ENCODE peak calls at places on chromosomes 12 and 14, in five cellular contexts. B, W, Q, C and A are unnamed samples.

GRCh38 chr12:113757223-113758002 is 208.7 kb downstream of the RBM19 start:
- DNase-seq in B (no peak), W (no peak), Q (no peak), C (no peak), A (no peak)

GRCh38 chr12:53820503-53820902 is 68.7 kb upstream of the CISTR start:
- DNase-seq in C (no peak), W (peak), B (peak), Q (no peak), A (no peak)

GRCh38 chr14:54597795-54598443 is 31.0 kb downstream of the SAMD4A start:
- DNase-seq in W (peak), C (no peak), Q (no peak), B (no peak), A (no peak)

GRCh38 chr14:50122291-50122690 is 5.9 kb upstream of the VCPKMT start:
- DNase-seq in W (no peak), B (no peak), C (no peak), Q (no peak), A (no peak)

GRCh38 chr14:25753130-25753529 is 703.2 kb upstream of the STXBP6 start:
- DNase-seq in C (no peak), B (no peak), Q (no peak), W (no peak), A (no peak)

GRCh38 chr14:104869669-104870367 is 4.8 kb downstream of the CEP170B start:
- DNase-seq in W (no peak), B (no peak), C (no peak), Q (no peak), A (no peak)

GRCh38 chr14:98298481-98299227 is 973.3 kb downstream of the BCL11B start:
- DNase-seq in Q (no peak), W (no peak), C (no peak), B (no peak), A (no peak)

GRCh38 chr14:99520571-99521081 is 39.4 kb downstream of the CCNK start:
- DNase-seq in Q (no peak), W (no peak), B (no peak), C (no peak), A (no peak)

GRCh38 chr12:60042835-60043234 is 447.0 kb downstream of the SLC16A7 start:
- DNase-seq in B (no peak), Q (no peak), W (no peak), C (no peak), A (no peak)

GRCh38 chr12:113819495-113819894 is 146.6 kb downstream of the RBM19 start:
- DNase-seq in B (no peak), Q (no peak), W (no peak), C (no peak), A (no peak)

GRCh38 chr12:78375461-78375860 is 489.1 kb upstream of the SYT1 start:
- DNase-seq in W (no peak), C (no peak), B (no peak), Q (no peak), A (no peak)

GRCh38 chr12:13561923-13562322 is 365.4 kb downstream of the EMP1 start:
- DNase-seq in B (no peak), C (no peak), W (no peak), Q (no peak), A (no peak)

GRCh38 chr14:94021416-94022157 is 4.6 kb upstream of the OTUB2 start:
- DNase-seq in B (no peak), W (no peak), Q (no peak), C (peak), A (no peak)

GRCh38 chr12:15837141-15837781 is 44.9 kb upstream of the STRAP start:
- DNase-seq in B (no peak), W (peak), Q (no peak), C (no peak), A (no peak)

GRCh38 chr14:105026789-105027563 is 6.1 kb upstream of the CDCA4 start:
- DNase-seq in B (peak), C (no peak), W (peak), Q (no peak), A (no peak)

GRCh38 chr12:14618990-14619389 is 51.3 kb upstream of the PLBD1 start:
- DNase-seq in B (peak), C (no peak), W (peak), Q (no peak), A (peak)

GRCh38 chr12:108268397-108268796 is 70.7 kb downstream of the CMKLR1 start:
- DNase-seq in C (no peak), Q (peak), B (no peak), W (no peak), A (no peak)

GRCh38 chr12:53625373-53625945 is 723 bp downstream of the ATF7 start:
- DNase-seq in B (no peak), W (no peak), C (no peak), Q (no peak), A (no peak)

GRCh38 chr12:112018571-112019237 is 5.5 kb downstream of the ERP29 start:
- DNase-seq in C (no peak), W (peak), B (no peak), Q (no peak), A (no peak)

GRCh38 chr12:120249875-120250795 is 15.4 kb downstream of the PXN start:
- DNase-seq in B (no peak), W (no peak), C (no peak), Q (no peak), A (no peak)

GRCh38 chr14:68947802-68948201 is 31.3 kb downstream of the ACTN1 start:
- DNase-seq in W (peak), C (no peak), Q (no peak), B (peak), A (no peak)

GRCh38 chr12:119749666-119750065 is 81.7 kb downstream of the PRKAB1 start:
- DNase-seq in W (peak), Q (no peak), C (no peak), B (no peak), A (peak)

GRCh38 chr14:95222870-95223398 is 65.6 kb upstream of the DICER1 start:
- DNase-seq in W (peak), B (no peak), Q (no peak), C (peak), A (no peak)

GRCh38 chr12:57775563-57776246 is 3.3 kb downstream of the EEF1AKMT3 start:
- DNase-seq in C (no peak), Q (no peak), B (peak), W (no peak), A (no peak)

GRCh38 chr12:59570134-59570533 is 25.7 kb upstream of the SLC16A7 start:
- DNase-seq in Q (no peak), B (peak), C (no peak), W (peak), A (no peak)

GRCh38 chr14:61555056-61555838 is 140.1 kb upstream of the HIF1A start:
- DNase-seq in Q (no peak), B (no peak), W (peak), C (no peak), A (no peak)

GRCh38 chr12:95435355-95435754 is 38.6 kb upstream of the METAP2 start:
- DNase-seq in C (no peak), W (no peak), Q (no peak), B (no peak), A (no peak)

GRCh38 chr12:4685317-4685716 is 34.9 kb upstream of the GALNT8 start:
- DNase-seq in W (no peak), C (no peak), Q (no peak), B (no peak), A (no peak)

GRCh38 chr14:80522936-80523335 is 311.6 kb upstream of the DIO2 start:
- DNase-seq in Q (no peak), W (peak), C (no peak), B (no peak), A (no peak)

GRCh38 chr12:108612788-108613282 is 15.0 kb upstream of the TMEM119 start:
- DNase-seq in B (no peak), C (no peak), W (no peak), Q (no peak), A (no peak)

GRCh38 chr14:79613625-79614024 is 597.7 kb downstream of the DIO2 start:
- DNase-seq in Q (no peak), C (no peak), B (no peak), W (no peak), A (no peak)

GRCh38 chr12:16573652-16574077 is 32.3 kb downstream of the LMO3 start:
- DNase-seq in Q (no peak), B (no peak), C (peak), W (peak), A (no peak)

GRCh38 chr14:38297681-38298080 is 41.8 kb upstream of the CLEC14A start:
- DNase-seq in Q (no peak), B (no peak), W (peak), C (no peak), A (no peak)

GRCh38 chr12:119693006-119693405 is 25.1 kb downstream of the PRKAB1 start:
- DNase-seq in C (no peak), B (no peak), Q (no peak), W (peak), A (peak)

GRCh38 chr14:75981426-75981825 is 369 bp downstream of the TGFB3 start:
- DNase-seq in B (no peak), Q (peak), C (peak), W (no peak), A (no peak)

GRCh38 chr14:36619853-36620252 is 37.4 kb upstream of the NKX2-8 start:
- DNase-seq in B (no peak), Q (no peak), W (no peak), C (no peak), A (no peak)

GRCh38 chr14:100361626-100362025 is 38.5 kb downstream of the SLC25A47 start:
- DNase-seq in B (no peak), C (no peak), Q (no peak), W (no peak), A (no peak)

DNA sequence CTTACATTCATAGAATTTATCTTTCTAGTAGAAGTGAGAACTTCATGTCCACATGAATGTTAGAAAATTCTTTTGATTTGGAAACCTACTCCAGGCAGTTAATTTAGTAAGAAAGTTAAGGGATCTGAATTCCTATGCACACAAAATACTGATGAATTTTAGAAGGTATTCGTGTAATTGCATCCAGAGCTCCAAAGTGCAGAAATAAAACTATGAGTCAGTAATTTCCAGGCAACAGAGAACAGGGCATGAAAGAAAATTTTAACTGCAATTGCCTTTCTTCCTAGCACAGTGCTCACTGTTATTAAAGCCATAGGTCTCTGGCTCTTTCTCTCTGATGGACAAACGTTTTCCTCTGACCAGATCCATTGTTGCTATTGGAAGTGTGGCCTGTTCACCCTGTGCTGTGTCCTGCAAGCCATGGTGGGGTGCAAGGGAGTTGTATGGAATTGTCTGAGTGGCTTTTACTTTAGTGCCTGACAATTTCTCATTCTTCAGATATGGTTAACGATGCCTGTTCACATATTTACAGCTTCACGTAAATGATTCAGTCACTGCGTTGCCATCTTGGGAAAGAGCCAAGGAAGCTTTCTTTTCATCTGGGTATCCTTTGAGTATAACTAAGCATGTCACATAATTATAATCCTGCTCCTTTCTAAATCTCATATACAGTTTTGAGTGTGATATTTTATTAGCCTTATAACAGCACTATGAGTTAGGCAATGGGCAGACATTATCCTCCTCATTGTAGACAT is 145.1 kb downstream of the ACSS3 start:
- DNase-seq in Q (no peak), W (peak), B (no peak), C (no peak), A (no peak)
- H3K27ac ChIP-seq in Q (no peak), W (no peak), B (no peak), C (no peak), A (no peak)

GRCh38 chr12:51863363-51863920 is 14.9 kb upstream of the FIGNL2 start:
- DNase-seq in C (no peak), Q (no peak), W (no peak), B (no peak), A (no peak)
- TF ChIP-seq SMC3 in C (no peak), Q (no peak), W (no peak), B (no peak), A (no peak)

GRCh38 chr14:73695082-73695481 is 19.1 kb downstream of the PNMA1 start:
- DNase-seq in Q (no peak), B (no peak), W (no peak), C (no peak), A (no peak)

GRCh38 chr14:73695997-73696396 is 18.2 kb downstream of the PNMA1 start:
- DNase-seq in Q (no peak), C (no peak), B (no peak), W (no peak), A (no peak)

GRCh38 chr14:73694083-73694482 is 20.1 kb downstream of the PNMA1 start:
- DNase-seq in W (no peak), Q (no peak), C (no peak), B (no peak), A (no peak)

GRCh38 chr14:73700325-73700724 is 13.9 kb downstream of the PNMA1 start:
- DNase-seq in C (peak), Q (no peak), B (no peak), W (no peak), A (no peak)

GRCh38 chr14:73696466-73697390 is 17.5 kb downstream of the PNMA1 start:
- DNase-seq in Q (peak), W (peak), C (peak), B (peak), A (no peak)
- H3K27ac ChIP-seq in Q (peak), W (no peak), C (no peak), B (peak), A (no peak)

GRCh38 chr12:30585877-30586276 is 109.8 kb downstream of the IPO8 start:
- DNase-seq in C (no peak), B (no peak), W (no peak), Q (no peak), A (no peak)
- TF ChIP-seq SMC3 in C (no peak), B (no peak), W (no peak), Q (no peak), A (no peak)

GRCh38 chr12:109946913-109947312 is 46.8 kb downstream of the TCHP start:
- DNase-seq in W (no peak), B (no peak), C (no peak), Q (no peak), A (no peak)
- H3K27ac ChIP-seq in W (peak), B (no peak), C (peak), Q (no peak), A (peak)